ENCODE peak calls at places on chromosomes 5 and 9, in nine cellular contexts. J, N, K, W, M, V, D, B and U are unnamed samples.
A peak's percentile ranks its signal among the peaks of the same experiment; 100 is the strongest.

GRCh38 chr5:113029614-113030013 is 53.0 kb downstream of the DCP2 start:
- DNase-seq in J (no peak), V (no peak), K (no peak), D (no peak), M (no peak), W (no peak), B (no peak), N (no peak), U (no peak)

GRCh38 chr5:137096149-137097103 is 402.7 kb downstream of the SPOCK1 start:
- DNase-seq in M (no peak), V (peak; percentile 40), N (no peak), B (peak; percentile 77), W (peak; percentile 68), K (no peak), D (no peak), J (no peak), U (no peak)

GRCh38 chr5:72040513-72040912 is 66.8 kb upstream of the MAP1B start:
- DNase-seq in D (no peak), J (no peak), M (no peak), K (no peak), B (no peak), V (no peak), N (no peak), W (no peak), U (no peak)

GRCh38 chr5:132965120-132965519 is 1.7 kb upstream of the AFF4 start:
- DNase-seq in D (no peak), K (no peak), B (no peak), M (no peak), V (no peak), J (no peak), N (no peak), W (no peak), U (no peak)

GRCh38 chr9:82353631-82354030 is 365.1 kb downstream of the SPATA31D1 start:
- DNase-seq in D (no peak), W (no peak), J (no peak), N (no peak), K (no peak), M (no peak), V (no peak), B (no peak), U (no peak)

GRCh38 chr9:83359039-83359438 is 179.2 kb downstream of the FRMD3 start:
- DNase-seq in N (no peak), B (no peak), V (no peak), W (no peak), J (no peak), M (no peak), K (no peak), D (no peak), U (no peak)

GRCh38 chr9:16064701-16065230 is 511.9 kb downstream of the CCDC171 start:
- DNase-seq in V (no peak), M (no peak), J (no peak), K (no peak), B (no peak), D (no peak), W (peak; percentile 49), N (no peak), U (no peak)

GRCh38 chr5:133260715-133261114 is 208.9 kb downstream of the HSPA4 start:
- DNase-seq in J (no peak), V (no peak), B (peak; percentile 14), M (no peak), N (no peak), W (peak; percentile 21), K (no peak), D (no peak), U (no peak)

GRCh38 chr5:73278693-73279092 is 105.7 kb downstream of the TMEM174 start:
- DNase-seq in M (no peak), W (no peak), N (no peak), B (no peak), J (no peak), K (peak; percentile 61), V (no peak), D (no peak), U (peak; percentile 58)

GRCh38 chr9:86500667-86501435 is 146.6 kb upstream of the TUT7 start:
- DNase-seq in J (no peak), N (no peak), B (peak; percentile 74), V (peak; percentile 63), W (peak; percentile 79), K (no peak), M (no peak), D (no peak), U (peak; percentile 13)

GRCh38 chr5:168844566-168845296 is 265.6 kb upstream of the PANK3 start:
- DNase-seq in V (no peak), D (no peak), M (no peak), K (no peak), N (no peak), W (no peak), B (no peak), J (no peak), U (no peak)

GRCh38 chr9:93648181-93648580 is 71.8 kb downstream of the PHF2 start:
- DNase-seq in N (no peak), B (no peak), V (no peak), K (no peak), W (peak; percentile 0), M (no peak), J (no peak), D (no peak), U (no peak)

GRCh38 chr9:17398351-17398750 is 180.5 kb upstream of the SH3GL2 start:
- DNase-seq in K (no peak), D (no peak), N (no peak), B (no peak), J (no peak), M (no peak), V (no peak), W (no peak), U (no peak)

GRCh38 chr5:151405334-151405872 is 42.0 kb upstream of the SLC36A1 start:
- DNase-seq in D (no peak), N (no peak), J (no peak), W (no peak), B (no peak), K (no peak), V (no peak), M (no peak), U (no peak)

GRCh38 chr9:136631038-136632000 is 31.4 kb upstream of the EGFL7 start:
- DNase-seq in D (peak; percentile 30), B (peak; percentile 82), J (peak; percentile 93), M (peak; percentile 92), W (peak; percentile 85), N (peak; percentile 75), K (peak; percentile 80), V (peak; percentile 86), U (peak; percentile 60)

GRCh38 chr5:6950872-6951271 is 237.6 kb downstream of the TENT4A start:
- DNase-seq in J (no peak), K (no peak), W (no peak), N (no peak), V (peak; percentile 2), M (no peak), B (no peak), D (no peak), U (no peak)

GRCh38 chr9:105484226-105484625 is 36.4 kb downstream of the FSD1L start:
- DNase-seq in K (peak; percentile 19), W (no peak), N (no peak), B (no peak), D (no peak), J (no peak), V (no peak), M (no peak), U (no peak)

GRCh38 chr5:160675988-160676387 is 176.0 kb downstream of the ATP10B start:
- DNase-seq in J (peak; percentile 26), N (no peak), W (no peak), D (no peak), V (no peak), K (peak; percentile 17), B (no peak), M (no peak), U (no peak)

GRCh38 chr9:93154293-93154903 is 20.3 kb upstream of the NINJ1 start:
- DNase-seq in D (no peak), V (peak; percentile 50), K (peak; percentile 34), N (no peak), J (peak; percentile 84), B (peak; percentile 56), W (peak; percentile 60), M (peak; percentile 95), U (no peak)

GRCh38 chr5:120396186-120396585 is 67.9 kb upstream of the PRR16 start:
- DNase-seq in V (no peak), W (no peak), J (no peak), K (no peak), N (no peak), D (no peak), M (no peak), B (peak; percentile 70), U (no peak)

GRCh38 chr9:101462558-101462957 is 27.0 kb upstream of the ALDOB start:
- DNase-seq in K (peak; percentile 56), N (no peak), V (peak; percentile 46), D (no peak), B (peak; percentile 78), M (peak; percentile 74), J (no peak), W (peak; percentile 72), U (no peak)

GRCh38 chr9:4065054-4065453 is 234.8 kb downstream of the GLIS3 start:
- DNase-seq in W (no peak), B (no peak), J (no peak), N (no peak), K (no peak), D (no peak), V (no peak), M (peak; percentile 3), U (no peak)

GRCh38 chr5:146588331-146588730 is 72.3 kb upstream of the GPR151 start:
- DNase-seq in V (no peak), D (no peak), J (no peak), K (no peak), B (peak; percentile 18), N (no peak), W (peak; percentile 11), M (no peak), U (no peak)

GRCh38 chr9:137371966-137372651 is 50.9 kb downstream of the EXD3 start:
- DNase-seq in M (no peak), N (no peak), B (no peak), V (no peak), D (no peak), W (no peak), K (no peak), J (no peak), U (no peak)